ENCODE peak calls at places on chromosomes 5 and 9, in seven cellular contexts. H, L, I, M, X, Z and N are unnamed samples.

GRCh38 chr9:70553718-70554673 is 139.5 kb upstream of the KLF9 start:
- DNase-seq in Z (no peak), L (peak), M (peak), H (peak), I (no peak), X (peak), N (peak)

GRCh38 chr5:115170128-115170923 is 618 bp upstream of the TRIM36 start:
- DNase-seq in M (peak), L (no peak), Z (no peak), H (peak), I (peak), X (no peak), N (no peak)

GRCh38 chr5:172106511-172107356 is 81.3 kb downstream of the STK10 start:
- DNase-seq in H (peak), X (peak), M (no peak), Z (peak), L (no peak), I (peak), N (no peak)

GRCh38 chr5:79001471-79001870 is 16.4 kb upstream of the ARSB start:
- DNase-seq in L (peak), X (peak), H (no peak), I (peak), M (peak), Z (no peak), N (no peak)

GRCh38 chr5:179871506-179871905 is 12.9 kb upstream of the MRNIP start:
- DNase-seq in M (no peak), X (no peak), L (no peak), I (no peak), H (no peak), Z (no peak), N (no peak)

GRCh38 chr9:116459576-116459975 is 227.5 kb upstream of the TRIM32 start:
- DNase-seq in I (no peak), Z (no peak), H (no peak), M (no peak), X (no peak), L (no peak), N (no peak)

GRCh38 chr5:109177227-109177626 is 232.5 kb downstream of the PJA2 start:
- DNase-seq in X (no peak), H (peak), L (no peak), Z (no peak), M (no peak), I (no peak), N (no peak)

GRCh38 chr5:57488308-57488955 is 5.8 kb upstream of the ACTBL2 start:
- DNase-seq in I (peak), Z (no peak), M (peak), X (peak), H (peak), L (peak), N (no peak)

GRCh38 chr5:150710165-150710564 is 9.3 kb upstream of the RBM22 start:
- DNase-seq in H (peak), I (no peak), L (no peak), X (no peak), Z (no peak), M (peak), N (no peak)

GRCh38 chr9:97741947-97742346 is 44.8 kb upstream of the XPA start:
- DNase-seq in L (no peak), H (no peak), Z (no peak), M (no peak), X (no peak), I (no peak), N (no peak)

GRCh38 chr5:104708027-104708426 is 1145.4 kb upstream of the NUDT12 start:
- DNase-seq in X (no peak), I (no peak), M (no peak), Z (no peak), L (no peak), H (no peak), N (no peak)

GRCh38 chr5:159640376-159640775 is 275.9 kb upstream of the ADRA1B start:
- DNase-seq in M (no peak), X (no peak), H (no peak), I (no peak), L (no peak), Z (no peak), N (no peak)

GRCh38 chr5:74619308-74619707 is 21.2 kb downstream of the ENC1 start:
- DNase-seq in I (no peak), H (no peak), Z (no peak), L (no peak), M (no peak), X (no peak), N (no peak)

GRCh38 chr9:69044226-69045219 is 9.0 kb downstream of the FXN start:
- DNase-seq in X (peak), I (peak), L (peak), Z (no peak), M (peak), H (peak), N (no peak)

GRCh38 chr5:5667136-5667554 is 244.7 kb downstream of the ICE1 start:
- DNase-seq in Z (no peak), X (peak), M (no peak), H (no peak), I (no peak), L (no peak), N (no peak)

GRCh38 chr5:34585601-34586104 is 70.5 kb upstream of the RAI14 start:
- DNase-seq in X (peak), H (peak), I (peak), L (peak), Z (no peak), M (peak), N (no peak)

GRCh38 chr5:13865317-13865716 is 79.2 kb downstream of the DNAH5 start:
- DNase-seq in X (no peak), Z (no peak), I (no peak), L (no peak), M (no peak), H (no peak), N (no peak)

GRCh38 chr9:16450578-16450977 is 419.9 kb downstream of the BNC2 start:
- DNase-seq in H (no peak), L (no peak), X (no peak), M (no peak), Z (no peak), I (no peak), N (no peak)

GRCh38 chr9:71663931-71664459 is 104.3 kb downstream of the CEMIP2 start:
- DNase-seq in X (peak), L (peak), I (peak), Z (no peak), M (peak), H (peak), N (no peak)

GRCh38 chr5:126444137-126444536 is 20.9 kb downstream of the GRAMD2B start:
- DNase-seq in Z (no peak), M (no peak), L (no peak), I (no peak), X (no peak), H (no peak), N (no peak)

GRCh38 chr9:133978226-133979123 is 13.6 kb downstream of the VAV2 start:
- DNase-seq in Z (no peak), L (no peak), M (no peak), X (no peak), I (no peak), H (no peak), N (no peak)

GRCh38 chr5:17434982-17435381 is 63.0 kb upstream of the TAF11L2 start:
- DNase-seq in X (no peak), M (no peak), L (no peak), H (no peak), I (no peak), Z (no peak), N (no peak)

GRCh38 chr5:64210866-64211265 is 45.2 kb downstream of the RNF180 start:
- DNase-seq in L (peak), H (peak), X (peak), M (peak), I (peak), Z (no peak), N (peak)

GRCh38 chr5:164054461-164054860 is 549.0 kb downstream of the MAT2B start:
- DNase-seq in X (no peak), I (no peak), Z (no peak), L (peak), H (no peak), M (no peak), N (no peak)

GRCh38 chr5:164052536-164053090 is 547.2 kb downstream of the MAT2B start:
- DNase-seq in H (peak), L (peak), I (no peak), Z (no peak), X (no peak), M (no peak), N (no peak)

GRCh38 chr5:164051745-164052144 is 546.3 kb downstream of the MAT2B start:
- DNase-seq in X (peak), M (no peak), I (no peak), L (peak), Z (no peak), H (peak), N (no peak)

GRCh38 chr5:164053123-164053522 is 547.7 kb downstream of the MAT2B start:
- DNase-seq in X (no peak), Z (no peak), I (no peak), H (no peak), M (no peak), L (no peak), N (no peak)

DNA sequence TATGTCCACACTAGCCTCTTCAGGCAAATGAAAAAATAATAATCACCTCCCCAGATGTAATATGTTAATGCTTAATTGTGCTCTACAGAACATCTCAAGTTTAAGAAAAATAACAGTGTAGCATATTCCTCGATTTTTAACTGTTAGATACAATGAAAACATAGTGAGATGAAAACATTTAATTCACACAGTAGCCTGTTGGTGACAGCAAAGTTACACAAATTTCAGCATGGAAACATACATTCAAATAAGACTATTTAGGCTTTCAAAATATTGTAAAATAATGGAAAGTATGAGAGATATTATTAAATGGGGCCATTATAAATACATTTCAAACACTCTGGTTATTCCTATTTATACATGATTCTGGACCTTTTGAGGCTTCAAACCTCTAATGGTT is 543.1 kb downstream of the MAT2B start:
- DNase-seq in Z (no peak), L (peak), X (peak), I (peak), M (no peak), H (peak), N (peak)
- TF ChIP-seq CTCF in Z (no peak), L (no peak), X (peak), I (no peak), M (no peak), H (peak), N (peak)

GRCh38 chr5:2746642-2747041 is 4.8 kb downstream of the IRX2 start:
- DNase-seq in Z (no peak), L (peak), X (peak), I (peak), H (no peak), M (peak), N (no peak)
- TF ChIP-seq CTCF in Z (no peak), L (no peak), X (no peak), I (no peak), H (no peak), M (peak), N (no peak)

DNA sequence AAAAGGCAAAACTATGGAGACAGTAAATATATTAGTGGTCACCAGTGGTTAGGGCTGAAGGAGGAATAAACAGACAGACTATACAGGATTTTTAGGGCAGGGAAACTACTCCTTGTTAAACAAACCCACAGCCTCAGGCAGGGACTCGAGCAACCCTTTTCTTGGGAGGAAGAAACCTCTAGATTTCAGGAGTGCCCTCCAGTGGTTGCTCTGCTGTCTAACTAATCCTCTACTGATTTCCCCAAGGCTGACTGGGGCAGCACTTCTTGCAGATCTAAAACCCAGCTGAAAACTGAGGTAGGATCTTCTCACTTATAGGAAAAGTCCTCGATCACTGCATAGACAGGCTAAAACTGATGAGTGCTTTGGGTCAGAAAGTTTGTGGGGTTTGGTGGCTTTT is 176.8 kb downstream of the ISOC1 start:
- DNase-seq in M (no peak), X (no peak), I (peak), Z (no peak), H (peak), L (no peak), N (no peak)
- TF ChIP-seq CTCF in M (no peak), X (no peak), I (no peak), Z (peak), H (peak), L (peak), N (no peak)

GRCh38 chr5:4643190-4643589 is 496.9 kb upstream of the ADAMTS16 start:
- DNase-seq in X (no peak), Z (no peak), H (no peak), L (no peak), M (no peak), I (no peak), N (no peak)

GRCh38 chr5:4642525-4642924 is 497.6 kb upstream of the ADAMTS16 start:
- DNase-seq in Z (no peak), H (no peak), M (no peak), L (no peak), X (no peak), I (no peak), N (no peak)

GRCh38 chr5:4639959-4640358 is 500.2 kb upstream of the ADAMTS16 start:
- DNase-seq in Z (no peak), M (no peak), H (no peak), X (no peak), I (no peak), L (peak), N (no peak)

GRCh38 chr5:4643960-4644359 is 496.2 kb upstream of the ADAMTS16 start:
- DNase-seq in M (no peak), Z (no peak), H (no peak), L (no peak), I (no peak), X (no peak), N (no peak)

GRCh38 chr5:4640793-4641192 is 499.3 kb upstream of the ADAMTS16 start:
- DNase-seq in Z (no peak), X (peak), H (no peak), L (peak), I (no peak), M (peak), N (peak)
- TF ChIP-seq CTCF in Z (no peak), X (peak), H (no peak), L (no peak), I (no peak), M (peak), N (peak)

DNA sequence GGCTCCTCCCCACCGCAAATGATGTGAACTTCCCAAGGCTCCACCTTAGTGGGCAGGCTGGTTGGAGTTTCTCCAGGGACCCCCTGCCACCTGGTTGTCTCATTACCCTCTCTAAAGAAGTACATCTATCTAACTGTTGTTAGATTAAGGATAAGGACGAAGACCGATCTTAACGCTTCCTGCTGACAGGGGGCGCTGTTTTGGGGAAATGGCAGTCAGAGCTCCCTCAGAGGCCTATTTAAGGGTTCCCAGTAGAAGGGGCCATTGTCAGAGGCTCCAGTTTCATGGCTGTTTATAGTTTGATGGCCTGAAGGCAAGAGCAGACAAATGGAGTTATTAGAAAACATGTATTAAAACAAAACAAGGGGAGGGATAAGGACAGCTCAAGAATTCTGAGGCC is 100.1 kb downstream of the SPEF2 start:
- DNase-seq in H (no peak), M (no peak), L (no peak), X (no peak), I (no peak), Z (no peak), N (no peak)
- TF ChIP-seq CTCF in H (no peak), M (no peak), L (no peak), X (peak), I (no peak), Z (peak), N (no peak)

GRCh38 chr5:170273968-170274710 is 23.4 kb downstream of the LCP2 start:
- DNase-seq in X (no peak), H (peak), Z (peak), I (no peak), M (no peak), L (peak), N (no peak)
- TF ChIP-seq CTCF in X (no peak), H (peak), Z (peak), I (no peak), M (peak), L (no peak), N (no peak)

GRCh38 chr5:157865844-157866243 is 6.9 kb upstream of the CLINT1 start:
- DNase-seq in M (peak), Z (no peak), X (no peak), H (no peak), L (peak), I (peak), N (no peak)

GRCh38 chr5:157867736-157868135 is 8.8 kb upstream of the CLINT1 start:
- DNase-seq in M (no peak), Z (no peak), I (no peak), L (no peak), X (no peak), H (no peak), N (no peak)

GRCh38 chr5:157874861-157875260 is 15.9 kb upstream of the CLINT1 start:
- DNase-seq in Z (no peak), H (no peak), X (no peak), M (no peak), I (no peak), L (no peak), N (no peak)

GRCh38 chr5:157866536-157866935 is 7.6 kb upstream of the CLINT1 start:
- DNase-seq in M (no peak), Z (no peak), I (no peak), X (no peak), H (no peak), L (no peak), N (no peak)

DNA sequence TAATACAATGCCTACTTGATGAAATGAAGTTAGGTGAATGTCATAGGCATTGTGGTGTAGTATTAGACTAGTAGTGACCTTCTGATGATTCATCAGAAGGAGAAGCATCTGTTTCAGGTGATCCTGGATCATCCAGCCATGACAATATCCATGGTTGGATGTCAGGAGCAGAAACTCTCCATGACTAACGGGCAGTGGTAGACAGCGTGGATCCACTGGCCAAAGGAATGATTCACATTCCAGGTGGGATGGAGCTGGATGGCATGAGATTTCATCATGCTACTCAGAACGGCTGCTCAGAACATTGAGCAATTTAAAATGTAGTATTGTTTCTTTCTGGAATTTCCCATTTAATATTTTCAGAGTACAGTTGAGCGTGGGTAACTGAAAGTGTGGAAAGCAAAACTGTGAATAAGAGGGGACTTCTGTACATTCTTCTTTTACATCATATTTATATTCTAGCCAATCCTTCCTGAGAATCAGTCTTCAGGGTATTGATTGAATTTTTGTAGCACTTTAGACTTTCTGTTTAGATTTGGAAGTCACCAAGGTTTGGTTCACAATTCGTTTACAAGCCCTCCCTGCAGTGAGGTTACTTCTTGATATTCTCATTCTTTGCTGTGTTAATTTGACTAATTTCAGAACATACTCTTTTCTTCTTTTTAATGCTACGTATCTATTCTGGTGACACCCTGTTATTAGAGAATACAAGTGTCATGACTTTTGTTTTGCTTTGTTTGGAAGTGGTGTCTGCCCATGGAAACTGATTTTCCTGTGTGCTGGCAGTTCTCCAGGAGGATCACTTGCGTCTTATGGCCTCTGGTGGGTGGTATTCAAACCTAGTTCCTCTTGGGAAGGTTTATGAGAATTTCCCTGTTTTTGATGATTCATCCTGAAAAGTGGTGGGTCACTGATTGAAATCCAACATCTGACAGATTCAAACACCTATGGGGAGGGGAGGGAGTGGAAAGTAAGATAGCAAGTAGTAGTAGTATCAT is 12.2 kb upstream of the CLINT1 start:
- DNase-seq in Z (peak), I (peak), H (peak), L (peak), X (peak), M (peak), N (no peak)
- TF ChIP-seq CTCF in Z (no peak), I (no peak), H (no peak), L (no peak), X (no peak), M (peak), N (no peak)

DNA sequence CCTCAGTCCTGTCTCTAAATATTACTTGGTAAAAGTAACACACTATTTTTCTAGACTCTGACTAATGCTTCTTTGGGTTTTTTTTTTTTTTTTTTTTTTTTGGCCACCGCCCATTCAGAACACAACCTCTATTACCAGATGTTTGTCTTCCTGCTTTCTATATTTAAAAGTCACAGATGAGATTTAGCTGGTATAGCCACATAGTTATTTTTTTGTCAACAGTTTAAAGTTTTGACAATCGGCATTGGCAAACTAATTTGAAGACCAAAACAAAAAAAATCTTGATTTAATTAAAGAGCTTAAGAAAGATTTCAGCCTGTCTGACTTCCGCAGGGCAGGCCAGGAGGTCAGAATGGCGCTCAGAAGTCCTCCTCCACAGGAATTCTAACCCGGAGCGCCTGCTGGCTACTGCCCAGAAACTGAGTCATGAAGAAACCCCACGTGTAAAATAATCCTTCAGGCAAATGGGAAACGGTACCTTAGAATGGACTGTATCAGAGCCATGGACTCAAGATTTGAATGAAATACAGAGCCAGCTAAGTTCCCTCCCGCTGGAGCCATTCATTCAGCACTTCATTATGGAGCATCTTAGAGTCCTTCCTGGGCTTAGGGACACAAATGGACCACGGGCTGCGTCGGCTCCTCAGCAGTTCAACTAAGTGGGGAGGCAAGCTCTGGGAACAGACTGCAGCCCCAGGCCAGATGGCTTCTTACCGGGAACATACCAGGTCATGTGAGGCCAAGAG is 55.6 kb downstream of the PTPDC1 start:
- DNase-seq in Z (no peak), X (peak), I (peak), L (peak), H (peak), M (peak), N (peak)
- TF ChIP-seq CTCF in Z (no peak), X (no peak), I (no peak), L (no peak), H (no peak), M (no peak), N (no peak)